ENCODE peak calls at places on chromosomes 16 and 17, in eight cellular contexts. C is SK-N-SH; U is AG09309; J is trophoblast cell; D is cardiac fibroblast; O is body of pancreas; V is neuronal stem cell; K is CD8-positive, alpha-beta memory T cell. H is an unnamed sample.

GRCh38 chr16:30079480-30079879 is 3.7 kb downstream of the PPP4C start:
- DNase-seq in C (no peak), U (no peak), J (no peak), D (no peak), O (no peak), V (no peak), K (no peak), H (no peak)

GRCh38 chr16:87789437-87790277 is 23.9 kb upstream of the KLHDC4 start:
- DNase-seq in C (no peak), U (peak), J (peak), D (peak), O (no peak), V (no peak), K (no peak), H (no peak)

GRCh38 chr17:29451338-29451737 is 61.2 kb downstream of the TAOK1 start:
- DNase-seq in C (no peak), U (no peak), J (no peak), D (no peak), O (no peak), V (no peak), K (no peak), H (no peak)

GRCh38 chr17:63685021-63685420 is 14.9 kb downstream of the LIMD2 start:
- DNase-seq in C (no peak), U (no peak), J (no peak), D (peak), O (no peak), V (no peak), K (no peak), H (no peak)

GRCh38 chr17:7408341-7408740 is 696 bp downstream of the NLGN2 start:
- DNase-seq in C (no peak), U (no peak), J (peak), D (no peak), O (no peak), V (no peak), K (peak), H (no peak)

GRCh38 chr17:9272506-9272905 is 251.2 kb downstream of the NTN1 start:
- DNase-seq in C (no peak), U (no peak), J (no peak), D (peak), O (no peak), V (no peak), K (no peak), H (no peak)

GRCh38 chr17:33948299-33948698 is 306.8 kb upstream of the CCL2 start:
- DNase-seq in C (no peak), U (no peak), J (no peak), D (no peak), O (no peak), V (no peak), K (no peak), H (no peak)

GRCh38 chr17:50909765-50910661 is 43.9 kb upstream of the TOB1 start:
- DNase-seq in C (no peak), U (no peak), J (no peak), D (no peak), O (no peak), V (no peak), K (peak), H (no peak)

GRCh38 chr16:4859900-4860255 is 12.6 kb downstream of the UBN1 start:
- DNase-seq in C (no peak), U (no peak), J (no peak), D (peak), O (no peak), V (no peak), K (no peak), H (no peak)

GRCh38 chr17:78113804-78114785 is 14.5 kb downstream of the TMC6 start:
- DNase-seq in C (no peak), U (no peak), J (no peak), D (no peak), O (no peak), V (no peak), K (no peak), H (no peak)

GRCh38 chr16:4298761-4299522 is 16.9 kb upstream of the GLIS2 start:
- DNase-seq in C (peak), U (peak), J (peak), D (peak), O (no peak), V (no peak), K (no peak), H (peak)

GRCh38 chr17:74877592-74878543 is 5.1 kb upstream of the FDXR start:
- DNase-seq in C (no peak), U (no peak), J (peak), D (peak), O (peak), V (no peak), K (no peak), H (peak)

GRCh38 chr16:68283840-68284595 is 19.7 kb downstream of the SLC7A6 start:
- DNase-seq in C (no peak), U (no peak), J (no peak), D (no peak), O (no peak), V (no peak), K (no peak), H (no peak)

GRCh38 chr17:16512011-16512410 is 20.0 kb upstream of the LRRC75A start:
- DNase-seq in C (no peak), U (no peak), J (no peak), D (no peak), O (no peak), V (no peak), K (no peak), H (no peak)

GRCh38 chr16:46916980-46917379 is 32.8 kb downstream of the GPT2 start:
- DNase-seq in C (peak), U (no peak), J (no peak), D (no peak), O (no peak), V (no peak), K (no peak), H (no peak)

GRCh38 chr17:36590082-36590481 is 1.6 kb upstream of the DHRS11 start:
- DNase-seq in C (no peak), U (no peak), J (no peak), D (peak), O (no peak), V (no peak), K (no peak), H (no peak)

GRCh38 chr17:17638467-17638866 is 42.8 kb upstream of the RAI1 start:
- DNase-seq in C (no peak), U (no peak), J (no peak), D (no peak), O (no peak), V (no peak), K (no peak), H (no peak)

GRCh38 chr17:74089869-74090464 is 113.5 kb upstream of the RPL38 start:
- DNase-seq in C (peak), U (peak), J (no peak), D (peak), O (peak), V (peak), K (no peak), H (peak)

GRCh38 chr17:64441772-64442549 is 7.0 kb upstream of the MILR1 start:
- DNase-seq in C (no peak), U (no peak), J (peak), D (peak), O (no peak), V (no peak), K (peak), H (no peak)

GRCh38 chr17:60901222-60901621 is 223.6 kb downstream of the BCAS3 start:
- DNase-seq in C (no peak), U (no peak), J (no peak), D (peak), O (no peak), V (no peak), K (no peak), H (no peak)

GRCh38 chr17:48649741-48650140 is 23.6 kb upstream of the HOXB9 start:
- DNase-seq in C (no peak), U (no peak), J (no peak), D (no peak), O (no peak), V (no peak), K (no peak), H (no peak)

GRCh38 chr17:48647103-48647963 is 21.2 kb upstream of the HOXB9 start:
- DNase-seq in C (peak), U (no peak), J (no peak), D (no peak), O (no peak), V (no peak), K (no peak), H (peak)

GRCh38 chr17:48645639-48646182 is 19.6 kb upstream of the HOXB9 start:
- DNase-seq in C (peak), U (no peak), J (no peak), D (no peak), O (no peak), V (no peak), K (no peak), H (peak)

GRCh38 chr17:48646183-48647102 is 20.3 kb upstream of the HOXB9 start:
- DNase-seq in C (peak), U (no peak), J (no peak), D (no peak), O (no peak), V (no peak), K (no peak), H (peak)

GRCh38 chr17:48647964-48648245 is 21.7 kb upstream of the HOXB9 start:
- DNase-seq in C (no peak), U (no peak), J (no peak), D (no peak), O (no peak), V (no peak), K (no peak), H (no peak)
- H3K4me3 ChIP-seq in C (no peak), U (no peak), J (no peak), D (no peak), O (no peak), V (no peak), K (no peak), H (peak)

GRCh38 chr16:76246587-76246986 is 30.6 kb upstream of the CNTNAP4 start:
- DNase-seq in C (no peak), U (no peak), J (no peak), D (no peak), O (no peak), V (no peak), K (no peak), H (no peak)
- H3K4me3 ChIP-seq in C (no peak), U (no peak), J (no peak), D (no peak), O (no peak), V (no peak), K (no peak), H (no peak)

GRCh38 chr17:82494236-82495055 is 25.1 kb upstream of the FOXK2 start:
- DNase-seq in C (peak), U (peak), J (peak), D (peak), O (peak), V (peak), K (peak), H (peak)
- H3K4me3 ChIP-seq in C (peak), U (no peak), J (no peak), D (no peak), O (no peak), V (peak), K (no peak), H (no peak)

GRCh38 chr16:23836078-23836403 is 258 bp downstream of the PRKCB start:
- DNase-seq in C (no peak), U (no peak), J (no peak), D (no peak), O (no peak), V (no peak), K (no peak), H (no peak)
- H3K4me3 ChIP-seq in C (peak), U (no peak), J (peak), D (no peak), O (no peak), V (peak), K (peak), H (peak)

DNA sequence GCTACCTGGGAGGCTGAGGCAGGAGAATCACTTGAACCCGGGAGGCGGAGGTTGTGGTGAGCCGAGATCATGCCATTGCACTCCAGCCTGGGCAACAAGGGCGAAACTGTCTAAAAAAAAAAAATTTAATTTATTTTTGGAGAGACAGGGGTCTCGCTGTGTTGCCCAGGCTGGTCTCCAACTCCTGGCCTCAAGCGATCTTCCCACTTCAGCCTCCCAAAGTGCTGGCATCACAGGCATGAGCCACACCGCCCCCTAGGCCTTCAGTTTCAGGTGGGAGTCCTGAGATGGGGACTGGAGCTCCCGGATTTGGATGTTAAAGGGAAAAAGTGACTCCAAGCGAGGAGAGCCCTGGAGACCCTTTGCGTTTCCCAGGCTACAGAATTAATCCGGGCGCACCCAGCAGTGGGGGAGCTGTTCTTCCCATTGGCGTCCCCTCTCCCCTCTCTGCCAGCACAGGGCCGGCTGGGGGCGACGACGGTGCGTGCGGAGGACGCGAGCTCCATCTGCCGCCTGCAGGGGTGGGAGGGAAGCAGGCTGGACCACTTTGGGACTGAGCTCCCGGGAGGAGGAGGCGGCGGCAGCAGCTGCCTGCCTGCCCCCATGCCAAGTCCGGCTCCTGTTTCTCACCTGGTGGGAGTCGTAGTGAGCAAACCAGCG is 49.3 kb upstream of the USP7 start:
- DNase-seq in C (peak), U (no peak), J (peak), D (peak), O (no peak), V (peak), K (no peak), H (no peak)
- H3K4me3 ChIP-seq in C (no peak), U (no peak), J (no peak), D (no peak), O (no peak), V (no peak), K (no peak), H (no peak)